ENCODE peak calls at places on chromosomes 16 and 17, in seven cellular contexts. O is suprapubic skin; C is cardiac fibroblast; D is CD4-positive, CD25-positive, alpha-beta regulatory T cell; N is mucosa of descending colon; A is hepatocyte; V is left ventricle myocardium inferior. R is an unnamed sample.
A peak's percentile ranks its signal among the peaks of the same experiment; 100 is the strongest.

GRCh38 chr16:79609861-79610260 is 9.3 kb upstream of the MAF start:
- DNase-seq in O (no peak), C (no peak), D (no peak), N (no peak), A (no peak), V (no peak), R (no peak)

GRCh38 chr16:66801320-66802105 is at the start of gene TERB1:
- DNase-seq in O (no peak), C (no peak), D (no peak), N (no peak), A (no peak), V (no peak), R (no peak)

GRCh38 chr17:78211032-78211431 is 3.0 kb upstream of the BIRC5 start:
- DNase-seq in O (no peak), C (no peak), D (no peak), N (no peak), A (no peak), V (no peak), R (no peak)

GRCh38 chr17:69508814-69509213 is 94.3 kb downstream of the MAP2K6 start:
- DNase-seq in O (no peak), C (no peak), D (no peak), N (no peak), A (no peak), V (no peak), R (no peak)

GRCh38 chr17:33922971-33923370 is 332.1 kb upstream of the CCL2 start:
- DNase-seq in O (no peak), C (no peak), D (no peak), N (no peak), A (no peak), V (no peak), R (no peak)

GRCh38 chr17:27793168-27793905 is 7.0 kb downstream of the NOS2 start:
- DNase-seq in O (no peak), C (no peak), D (no peak), N (no peak), A (peak; percentile 80), V (peak; percentile 19), R (no peak)

GRCh38 chr17:77503916-77504651 is 363.3 kb downstream of the SEC14L1 start:
- DNase-seq in O (no peak), C (no peak), D (no peak), N (no peak), A (peak; percentile 7), V (no peak), R (no peak)

GRCh38 chr16:24775455-24775854 is 46.0 kb downstream of the TNRC6A start:
- DNase-seq in O (no peak), C (peak; percentile 55), D (no peak), N (no peak), A (no peak), V (no peak), R (no peak)

GRCh38 chr17:13099906-13100305 is 82.1 kb upstream of the ELAC2 start:
- DNase-seq in O (no peak), C (no peak), D (no peak), N (no peak), A (no peak), V (no peak), R (no peak)

GRCh38 chr17:81254955-81255717 is 16.0 kb downstream of the NDUFAF8 start:
- DNase-seq in O (no peak), C (peak; percentile 78), D (no peak), N (peak; percentile 90), A (peak; percentile 89), V (peak; percentile 87), R (no peak)

GRCh38 chr17:77869665-77870132 is 88.8 kb upstream of the TNRC6C start:
- DNase-seq in O (no peak), C (no peak), D (no peak), N (peak; percentile 74), A (no peak), V (no peak), R (no peak)

GRCh38 chr17:82330322-82331239 is 3.0 kb downstream of the SECTM1 start:
- DNase-seq in O (no peak), C (peak; percentile 86), D (no peak), N (peak; percentile 81), A (peak; percentile 86), V (no peak), R (no peak)

GRCh38 chr17:69093995-69094394 is 33.3 kb upstream of the ABCA9 start:
- DNase-seq in O (no peak), C (no peak), D (no peak), N (no peak), A (no peak), V (no peak), R (no peak)

GRCh38 chr16:55506083-55506482 is 2.8 kb upstream of the LPCAT2 start:
- DNase-seq in O (no peak), C (no peak), D (no peak), N (no peak), A (no peak), V (no peak), R (no peak)

GRCh38 chr16:84845496-84846002 is 25.8 kb downstream of the CRISPLD2 start:
- DNase-seq in O (no peak), C (no peak), D (no peak), N (no peak), A (no peak), V (no peak), R (no peak)

GRCh38 chr17:57672971-57673370 is 72.1 kb downstream of the CCDC182 start:
- DNase-seq in O (no peak), C (no peak), D (no peak), N (no peak), A (no peak), V (no peak), R (no peak)

GRCh38 chr17:32483451-32484019 is 3.3 kb upstream of the CDK5R1 start:
- DNase-seq in O (peak; percentile 79), C (peak; percentile 83), D (no peak), N (peak; percentile 71), A (peak; percentile 56), V (peak; percentile 84), R (peak; percentile 50)

GRCh38 chr16:54067317-54068065 is 219.1 kb downstream of the IRX3 start:
- DNase-seq in O (no peak), C (no peak), D (no peak), N (no peak), A (no peak), V (no peak), R (no peak)

GRCh38 chr17:46764709-46765401 is 53.6 kb downstream of the WNT3 start:
- DNase-seq in O (peak; percentile 53), C (peak; percentile 87), D (no peak), N (no peak), A (no peak), V (peak; percentile 78), R (no peak)

GRCh38 chr17:55416000-55416399 is 5.6 kb downstream of the MMD start:
- DNase-seq in O (no peak), C (no peak), D (no peak), N (no peak), A (no peak), V (no peak), R (no peak)

GRCh38 chr17:46848534-46848933 is 2.8 kb upstream of the WNT9B start:
- DNase-seq in O (no peak), C (no peak), D (no peak), N (no peak), A (no peak), V (no peak), R (no peak)

GRCh38 chr17:31758646-31759045 is 100.4 kb downstream of the COPRS start:
- DNase-seq in O (no peak), C (no peak), D (no peak), N (no peak), A (no peak), V (no peak), R (no peak)

GRCh38 chr16:89210165-89210903 is 7.2 kb upstream of the ZNF778 start:
- DNase-seq in O (no peak), C (no peak), D (no peak), N (no peak), A (no peak), V (no peak), R (no peak)

GRCh38 chr17:28506763-28507487 is 777 bp downstream of the FOXN1 start:
- DNase-seq in O (no peak), C (no peak), D (no peak), N (no peak), A (no peak), V (no peak), R (no peak)

DNA sequence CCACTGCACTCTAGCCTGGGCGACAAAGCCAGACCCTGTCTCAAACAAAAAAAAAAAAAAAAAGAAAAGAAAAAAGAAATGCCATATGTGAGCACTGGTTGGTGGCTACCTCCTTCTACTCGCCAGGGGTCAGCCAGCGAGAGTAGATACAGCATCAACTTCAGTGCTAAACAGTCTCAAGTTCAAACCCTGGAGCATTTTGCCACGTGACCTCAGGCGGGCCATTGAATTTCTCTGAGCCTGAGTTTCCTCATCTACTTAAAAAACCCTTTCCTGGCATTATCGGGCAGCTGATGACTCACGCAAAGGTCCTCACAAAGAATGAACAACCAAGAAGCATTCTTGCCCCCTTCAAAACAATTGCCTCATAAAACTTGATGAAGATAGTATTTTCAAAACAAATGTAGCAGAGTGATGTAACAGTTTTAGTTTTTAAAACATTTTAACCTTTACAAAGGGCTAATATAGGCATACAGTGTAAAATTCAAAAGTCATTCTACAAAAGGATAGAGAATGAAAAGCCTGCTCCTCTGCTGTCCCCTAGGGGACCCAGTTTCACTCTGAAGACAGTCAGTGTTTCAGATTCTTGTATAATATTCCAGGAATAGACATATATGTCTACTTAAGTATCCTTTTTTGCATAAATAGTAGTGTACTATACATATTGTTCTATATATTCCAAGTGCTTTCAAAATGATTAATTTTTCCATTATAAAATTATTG is 28.4 kb downstream of the DNAH2 start:
- DNase-seq in O (no peak), C (peak; percentile 93), D (no peak), N (no peak), A (peak; percentile 82), V (no peak), R (no peak)
- H3K4me3 ChIP-seq in O (no peak overlapping the region), C (no peak overlapping the region), D (no peak overlapping the region), N (no peak overlapping the region), A (no peak overlapping the region), V (no peak overlapping the region), R (no peak overlapping the region)

DNA sequence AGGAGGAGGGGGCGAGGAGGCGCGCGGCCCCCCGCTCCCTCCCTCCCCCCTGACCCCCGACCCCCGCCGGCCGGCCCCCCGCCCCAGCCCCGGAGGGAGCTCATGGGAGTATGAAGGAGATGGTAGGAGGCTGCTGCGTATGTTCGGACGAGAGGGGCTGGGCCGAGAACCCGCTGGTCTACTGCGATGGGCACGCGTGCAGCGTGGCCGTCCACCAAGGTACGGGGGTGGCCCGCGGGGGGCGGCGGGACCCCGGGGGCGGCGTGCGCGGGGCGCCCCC is 390 bp downstream of the MLLT6 start:
- DNase-seq in O (no peak), C (no peak), D (no peak), N (peak; percentile 72), A (peak; percentile 49), V (no peak), R (no peak)
- H3K4me3 ChIP-seq in O (peak overlapping the region; percentile 85), C (peak overlapping the region; percentile 77), D (peak overlapping the region; percentile 84), N (peak overlapping the region; percentile 68), A (peak overlapping the region; percentile 76), V (peak overlapping the region; percentile 96), R (peak overlapping the region; percentile 79)

GRCh38 chr16:86619263-86619935 is 41.0 kb downstream of the FOXL1 start:
- DNase-seq in O (peak; percentile 55), C (no peak), D (no peak), N (no peak), A (no peak), V (no peak), R (no peak)
- H3K4me3 ChIP-seq in O (peak overlapping the region; percentile 27), C (peak overlapping the region; percentile 30), D (no peak overlapping the region), N (no peak overlapping the region), A (no peak overlapping the region), V (peak overlapping the region; percentile 41), R (no peak overlapping the region)

DNA sequence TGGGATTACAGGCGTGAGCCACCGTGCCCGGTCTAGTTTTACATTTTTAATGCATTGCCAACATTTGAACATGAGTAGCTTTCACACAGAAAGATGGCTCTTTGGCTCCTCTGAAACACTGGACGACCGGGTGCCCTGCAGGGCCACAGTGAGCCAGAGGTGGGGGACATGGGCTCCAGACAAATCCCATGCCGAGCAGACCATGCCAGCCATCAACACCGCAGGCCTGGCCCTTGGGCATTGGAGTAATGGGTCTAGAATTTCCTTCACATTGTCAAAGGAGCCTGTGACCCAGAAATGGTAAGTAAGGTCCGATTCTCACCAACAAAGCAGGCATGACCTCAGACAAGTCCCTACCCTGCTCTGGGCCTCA is 21.4 kb upstream of the MPRIP start:
- DNase-seq in O (no peak), C (no peak), D (no peak), N (no peak), A (no peak), V (no peak), R (no peak)
- H3K4me3 ChIP-seq in O (no peak overlapping the region), C (no peak overlapping the region), D (no peak overlapping the region), N (no peak overlapping the region), A (no peak overlapping the region), V (peak overlapping the region; percentile 25), R (no peak overlapping the region)

R was measured in Jurkat, Clone E6-1.